ENCODE peak calls at places on chromosomes 16 and 17, in six cellular contexts. R is endothelial cell; Z is aorta; P is adipocyte; H is activated naive CD4-positive, alpha-beta T cell treated with Interleukin-2 at 50 U/mL for 16 hours; J is ureter. A is an unnamed sample.
A peak's percentile ranks its signal among the peaks of the same experiment; 100 is the strongest.

GRCh38 chr16:50718061-50718760 is 23.7 kb upstream of the CYLD start:
- DNase-seq in R (no peak), Z (no peak), P (no peak), H (no peak), J (no peak), A (no peak)

GRCh38 chr17:3966720-3967363 is 2.6 kb upstream of the ATP2A3 start:
- DNase-seq in R (no peak), Z (no peak), P (no peak), H (no peak), J (no peak), A (no peak)

GRCh38 chr17:64028874-64029464 is 8.5 kb upstream of the ICAM2 start:
- DNase-seq in R (peak; percentile 69), Z (peak; percentile 75), P (peak; percentile 88), H (peak; percentile 76), J (no peak), A (peak; percentile 72)

GRCh38 chr17:5667871-5668270 is 83.6 kb upstream of the NLRP1 start:
- DNase-seq in R (no peak), Z (no peak), P (no peak), H (no peak), J (no peak), A (peak; percentile 23)

GRCh38 chr16:30561212-30561816 is 3.1 kb upstream of the ZNF764 start:
- DNase-seq in R (peak; percentile 28), Z (peak; percentile 66), P (no peak), H (peak; percentile 17), J (no peak), A (peak; percentile 16)

GRCh38 chr17:76675648-76676047 is 32.1 kb upstream of the ST6GALNAC1 start:
- DNase-seq in R (no peak), Z (no peak), P (no peak), H (no peak), J (no peak), A (no peak)

GRCh38 chr17:17028059-17028877 is 14.0 kb upstream of the MPRIP start:
- DNase-seq in R (no peak), Z (peak; percentile 70), P (peak; percentile 75), H (no peak), J (peak; percentile 87), A (peak; percentile 89)

GRCh38 chr16:71817690-71818089 is 9.1 kb upstream of the AP1G1 start:
- DNase-seq in R (no peak), Z (no peak), P (no peak), H (no peak), J (no peak), A (no peak)

A was measured in neural progenitor cell.